ENCODE peak calls at places on chromosomes 5 and 9, in six cellular contexts. S is putamen; H is activated CD4-positive, alpha-beta T cell treated with anti-CD3 and anti-CD28 coated beads for 4 hours; X is stomach; V is uterus; B is CD4-positive, alpha-beta memory T cell. L is an unnamed sample.

GRCh38 chr9:127783644-127784043 is 2.2 kb upstream of the CDK9 start:
- DNase-seq in H (no peak), X (no peak), V (no peak), B (no peak), S (no peak), L (no peak)

GRCh38 chr9:116381350-116381749 is 227.8 kb downstream of the PAPPA start:
- DNase-seq in X (no peak), S (no peak), B (no peak), V (no peak), H (no peak), L (no peak)

GRCh38 chr5:89457411-89458329 is 574.7 kb upstream of the MEF2C start:
- DNase-seq in S (no peak), B (no peak), H (no peak), V (peak), X (no peak), L (peak)

GRCh38 chr5:35651002-35651756 is 33.5 kb downstream of the SPEF2 start:
- DNase-seq in H (peak), X (peak), S (peak), V (no peak), B (peak), L (peak)

GRCh38 chr5:171152382-171152781 is 156.7 kb upstream of the TLX3 start:
- DNase-seq in B (no peak), H (no peak), S (no peak), V (no peak), X (no peak), L (no peak)

GRCh38 chr5:165497707-165498106 is 1992.3 kb downstream of the MAT2B start:
- DNase-seq in H (no peak), V (no peak), X (no peak), B (no peak), S (no peak), L (no peak)

GRCh38 chr5:10162468-10162867 is 87.2 kb downstream of the ATPSCKMT start:
- DNase-seq in B (no peak), H (no peak), S (no peak), X (no peak), V (no peak), L (no peak)

GRCh38 chr9:115058684-115059315 is 59.2 kb downstream of the TNC start:
- DNase-seq in X (no peak), V (no peak), H (no peak), B (no peak), S (no peak), L (no peak)

GRCh38 chr5:72328172-72328571 is 8.0 kb downstream of the PTCD2 start:
- DNase-seq in S (peak), B (no peak), H (no peak), X (peak), V (no peak), L (peak)

GRCh38 chr9:137050570-137050969 is 3.3 kb downstream of the ENTPD2 start:
- DNase-seq in X (no peak), S (no peak), V (no peak), H (no peak), B (no peak), L (no peak)

GRCh38 chr9:75891277-75892167 is 1.0 kb downstream of the PCSK5 start:
- DNase-seq in X (no peak), V (peak), H (peak), B (peak), S (peak), L (peak)

GRCh38 chr9:77751341-77752091 is 103.4 kb upstream of the GNA14 start:
- DNase-seq in B (peak), X (no peak), V (peak), S (peak), H (peak), L (peak)

GRCh38 chr9:20513126-20513913 is 109.0 kb downstream of the MLLT3 start:
- DNase-seq in B (no peak), V (no peak), X (no peak), S (no peak), H (no peak), L (no peak)

GRCh38 chr9:104788251-104788650 is 24.3 kb downstream of the NIPSNAP3B start:
- DNase-seq in X (no peak), H (no peak), B (no peak), S (no peak), V (no peak), L (no peak)

GRCh38 chr5:173529861-173530260 is 86.6 kb downstream of the BOD1 start:
- DNase-seq in V (no peak), B (no peak), S (no peak), H (no peak), X (no peak), L (no peak)

GRCh38 chr5:153445875-153446567 is 44.4 kb upstream of the GRIA1 start:
- DNase-seq in S (peak), H (no peak), X (peak), B (no peak), V (no peak), L (no peak)

GRCh38 chr5:67377651-67378050 is 181.1 kb upstream of the CD180 start:
- DNase-seq in H (no peak), V (no peak), B (no peak), S (peak), X (no peak), L (no peak)

GRCh38 chr5:105688227-105688807 is 1982.4 kb downstream of the EFNA5 start:
- DNase-seq in V (no peak), X (no peak), H (no peak), B (no peak), S (no peak), L (no peak)

GRCh38 chr9:82488702-82489578 is 500.4 kb downstream of the SPATA31D1 start:
- DNase-seq in X (peak), B (no peak), S (peak), H (no peak), V (no peak), L (peak)

GRCh38 chr5:72955143-72955767 is 586 bp upstream of the FCHO2 start:
- DNase-seq in V (peak), B (no peak), S (no peak), X (peak), H (no peak), L (no peak)

GRCh38 chr5:110161162-110161561 is 471.4 kb downstream of the MAN2A1 start:
- DNase-seq in H (no peak), S (no peak), V (no peak), X (no peak), B (no peak), L (no peak)

GRCh38 chr5:558871-559503 is 34.7 kb upstream of the SLC9A3 start:
- DNase-seq in X (no peak), V (no peak), H (no peak), S (no peak), B (no peak), L (no peak)

GRCh38 chr9:108668191-108668940 is 187.4 kb downstream of the ACTL7B start:
- DNase-seq in B (no peak), V (no peak), H (no peak), X (no peak), S (no peak), L (no peak)

GRCh38 chr9:35313911-35314310 is 152.1 kb downstream of the UNC13B start:
- DNase-seq in V (no peak), H (no peak), B (no peak), S (no peak), X (no peak), L (no peak)

GRCh38 chr9:127873223-127873691 is 4.2 kb downstream of the AK1 start:
- DNase-seq in B (no peak), V (no peak), H (no peak), X (no peak), S (peak), L (peak)

GRCh38 chr9:134320195-134320885 is 5.9 kb upstream of the RXRA start:
- DNase-seq in B (no peak), X (no peak), V (no peak), H (no peak), S (no peak), L (no peak)

GRCh38 chr5:168165221-168165965 is 126.1 kb upstream of the WWC1 start:
- DNase-seq in S (no peak), H (no peak), B (no peak), X (no peak), V (no peak), L (peak)

GRCh38 chr5:83397658-83398057 is 73.9 kb upstream of the VCAN start:
- DNase-seq in S (no peak), X (no peak), V (no peak), B (no peak), H (no peak), L (no peak)

GRCh38 chr5:54205453-54205852 is 104.9 kb downstream of the ARL15 start:
- DNase-seq in S (no peak), B (no peak), X (no peak), H (no peak), V (no peak), L (no peak)